ENCODE peak calls at places on chromosomes 7 and 10, in eight cellular contexts. T is OCI-LY7, R is WTC11, U is upper lobe of left lung, P is HL-60, V is psoas muscle, W is H9, I is chondrocyte. X is an unnamed sample.

GRCh38 chr10:113326160-113327111 is 226.4 kb upstream of the HABP2 start:
- DNase-seq in T (no peak), R (peak), U (no peak), P (peak), V (peak), W (peak), I (no peak), X (peak)

GRCh38 chr10:14673189-14673947 is 101.3 kb downstream of the FAM107B start:
- DNase-seq in T (no peak), R (no peak), U (no peak), P (no peak), V (no peak), W (no peak), I (no peak), X (no peak)

GRCh38 chr10:80204801-80205477 is 398 bp downstream of the ANXA11 start:
- DNase-seq in T (peak), R (no peak), U (peak), P (peak), V (peak), W (no peak), I (no peak), X (peak)

GRCh38 chr10:86317949-86318725 is 48.5 kb downstream of the GRID1 start:
- DNase-seq in T (no peak), R (no peak), U (no peak), P (no peak), V (no peak), W (peak), I (peak), X (no peak)

GRCh38 chr10:132729810-132730565 is 56.0 kb downstream of the NKX6-2 start:
- DNase-seq in T (no peak), R (no peak), U (peak), P (no peak), V (no peak), W (no peak), I (no peak), X (no peak)

GRCh38 chr7:84792232-84792882 is 394.5 kb downstream of the SEMA3D start:
- DNase-seq in T (no peak), R (no peak), U (no peak), P (no peak), V (no peak), W (no peak), I (no peak), X (no peak)

GRCh38 chr10:114118514-114118913 is 55.5 kb downstream of the CCDC186 start:
- DNase-seq in T (no peak), R (no peak), U (no peak), P (no peak), V (no peak), W (no peak), I (no peak), X (no peak)

GRCh38 chr7:154853063-154853726 is 149.7 kb downstream of the PAXIP1 start:
- DNase-seq in T (no peak), R (no peak), U (no peak), P (no peak), V (no peak), W (no peak), I (no peak), X (no peak)

GRCh38 chr10:60863796-60864195 is 80.2 kb downstream of the RHOBTB1 start:
- DNase-seq in T (no peak), R (no peak), U (no peak), P (no peak), V (no peak), W (no peak), I (no peak), X (no peak)

GRCh38 chr10:3104251-3104918 is 37.0 kb downstream of the PFKP start:
- DNase-seq in T (no peak), R (no peak), U (no peak), P (no peak), V (peak), W (no peak), I (peak), X (no peak)

GRCh38 chr10:90859321-90859751 is 1.5 kb upstream of the HTR7 start:
- DNase-seq in T (no peak), R (no peak), U (no peak), P (no peak), V (no peak), W (no peak), I (no peak), X (peak)

GRCh38 chr7:50502947-50503346 is 52.8 kb upstream of the FIGNL1 start:
- DNase-seq in T (no peak), R (no peak), U (no peak), P (no peak), V (peak), W (no peak), I (peak), X (no peak)

GRCh38 chr10:21989453-21990154 is 13.9 kb downstream of the DNAJC1 start:
- DNase-seq in T (peak), R (peak), U (no peak), P (peak), V (peak), W (peak), I (no peak), X (peak)
- TF ChIP-seq CTCF in T (peak), R (peak), U (peak), P (no peak), V (peak), W (peak), I (peak), X (peak)

GRCh38 chr7:15554081-15554480 is 7.7 kb downstream of the AGMO start:
- DNase-seq in T (no peak), R (no peak), U (no peak), P (no peak), V (no peak), W (no peak), I (no peak), X (peak)
- TF ChIP-seq CTCF in T (no peak), R (no peak), U (no peak), P (no peak), V (no peak), W (no peak), I (no peak), X (no peak)

GRCh38 chr7:25968205-25968993 is 183.6 kb upstream of the NFE2L3 start:
- DNase-seq in T (peak), R (no peak), U (peak), P (no peak), V (no peak), W (no peak), I (no peak), X (no peak)
- TF ChIP-seq CTCF in T (no peak), R (no peak), U (no peak), P (no peak), V (no peak), W (no peak), I (no peak), X (no peak)

GRCh38 chr10:21022821-21023220 is 125.7 kb upstream of the NEBL start:
- DNase-seq in T (no peak), R (no peak), U (no peak), P (peak), V (no peak), W (no peak), I (no peak), X (no peak)

GRCh38 chr10:21021843-21022594 is 124.9 kb upstream of the NEBL start:
- DNase-seq in T (peak), R (no peak), U (no peak), P (no peak), V (no peak), W (peak), I (no peak), X (no peak)

GRCh38 chr10:21015838-21016237 is 118.7 kb upstream of the NEBL start:
- DNase-seq in T (no peak), R (peak), U (no peak), P (no peak), V (no peak), W (no peak), I (no peak), X (no peak)

GRCh38 chr10:21021231-21021630 is 124.1 kb upstream of the NEBL start:
- DNase-seq in T (no peak), R (no peak), U (no peak), P (no peak), V (no peak), W (no peak), I (no peak), X (no peak)

GRCh38 chr10:21020545-21020944 is 123.4 kb upstream of the NEBL start:
- DNase-seq in T (peak), R (peak), U (no peak), P (peak), V (no peak), W (peak), I (no peak), X (no peak)
- TF ChIP-seq CTCF in T (peak), R (peak), U (no peak), P (peak), V (no peak), W (peak), I (peak), X (peak)

GRCh38 chr10:43686414-43686813 is 37.7 kb upstream of the ZNF32 start:
- DNase-seq in T (no peak), R (no peak), U (no peak), P (no peak), V (no peak), W (no peak), I (no peak), X (no peak)
- TF ChIP-seq CTCF in T (no peak), R (no peak), U (no peak), P (no peak), V (no peak), W (peak), I (peak), X (peak)

X was measured in HFFc6.